ENCODE peak calls at places on chromosomes 5 and 9, in six cellular contexts. E, A, V, Y, R and J are unnamed samples. For H3K4me1, the result is how much of the 10 kb centered on the place peaks cover.

GRCh38 chr9:127862075-127863011 is 7.9 kb upstream of the ENG start:
- DNase-seq in A (no peak), Y (peak), V (peak), E (peak), R (peak), J (peak)

GRCh38 chr9:17929506-17929905 is 350.6 kb downstream of the SH3GL2 start:
- DNase-seq in R (no peak), V (no peak), E (no peak), A (no peak), Y (no peak), J (no peak)

GRCh38 chr5:167244583-167244982 is 1046.9 kb upstream of the WWC1 start:
- DNase-seq in E (peak), A (no peak), V (no peak), R (no peak), Y (no peak), J (no peak)

GRCh38 chr9:12702160-12702758 is 9.1 kb downstream of the TYRP1 start:
- DNase-seq in R (no peak), E (peak), V (peak), Y (peak), A (peak), J (peak)

GRCh38 chr5:157290981-157291711 is 25.2 kb downstream of the CYFIP2 start:
- DNase-seq in Y (no peak), E (peak), V (peak), R (no peak), A (no peak), J (peak)

GRCh38 chr5:169139381-169140125 is 161.4 kb downstream of the SLIT3 start:
- DNase-seq in A (no peak), V (peak), R (no peak), Y (peak), E (no peak), J (peak)

GRCh38 chr9:38006981-38007380 is 62.0 kb downstream of the SHB start:
- DNase-seq in R (no peak), Y (no peak), E (no peak), A (no peak), V (no peak), J (no peak)

GRCh38 chr5:37552770-37553719 is 173.9 kb downstream of the WDR70 start:
- DNase-seq in A (no peak), V (no peak), E (peak), R (no peak), Y (no peak), J (no peak)

GRCh38 chr9:126465977-126466376 is 139.3 kb downstream of the MVB12B start:
- DNase-seq in E (no peak), R (no peak), A (no peak), V (no peak), Y (no peak), J (no peak)

GRCh38 chr9:120920495-120921178 is 6.0 kb downstream of the TRAF1 start:
- DNase-seq in A (no peak), E (no peak), R (no peak), Y (no peak), V (no peak), J (no peak)

GRCh38 chr9:35728041-35728971 is 3.7 kb downstream of the TLN1 start:
- DNase-seq in R (peak), E (peak), Y (peak), A (peak), V (peak), J (peak)

GRCh38 chr5:149775785-149776184 is 45.7 kb downstream of the PPARGC1B start:
- DNase-seq in Y (no peak), R (no peak), E (no peak), A (no peak), V (no peak), J (no peak)

GRCh38 chr5:125214080-125214479 is 467.6 kb upstream of the ZNF608 start:
- DNase-seq in R (no peak), V (no peak), Y (no peak), E (no peak), A (no peak), J (no peak)

GRCh38 chr5:14414615-14415515 is 166.7 kb upstream of the OTULINL start:
- DNase-seq in A (no peak), E (no peak), V (no peak), Y (no peak), R (no peak), J (peak)

GRCh38 chr9:136437430-136437829 is 2.2 kb downstream of the INPP5E start:
- DNase-seq in V (peak), E (no peak), A (peak), R (no peak), Y (no peak), J (no peak)

GRCh38 chr9:98993570-98993945 is 49.9 kb downstream of the COL15A1 start:
- DNase-seq in R (no peak), E (peak), A (no peak), V (no peak), Y (peak), J (peak)

GRCh38 chr9:32603914-32604852 is 31.2 kb upstream of the NDUFB6 start:
- DNase-seq in Y (no peak), A (peak), R (no peak), V (no peak), E (no peak), J (no peak)

DNA sequence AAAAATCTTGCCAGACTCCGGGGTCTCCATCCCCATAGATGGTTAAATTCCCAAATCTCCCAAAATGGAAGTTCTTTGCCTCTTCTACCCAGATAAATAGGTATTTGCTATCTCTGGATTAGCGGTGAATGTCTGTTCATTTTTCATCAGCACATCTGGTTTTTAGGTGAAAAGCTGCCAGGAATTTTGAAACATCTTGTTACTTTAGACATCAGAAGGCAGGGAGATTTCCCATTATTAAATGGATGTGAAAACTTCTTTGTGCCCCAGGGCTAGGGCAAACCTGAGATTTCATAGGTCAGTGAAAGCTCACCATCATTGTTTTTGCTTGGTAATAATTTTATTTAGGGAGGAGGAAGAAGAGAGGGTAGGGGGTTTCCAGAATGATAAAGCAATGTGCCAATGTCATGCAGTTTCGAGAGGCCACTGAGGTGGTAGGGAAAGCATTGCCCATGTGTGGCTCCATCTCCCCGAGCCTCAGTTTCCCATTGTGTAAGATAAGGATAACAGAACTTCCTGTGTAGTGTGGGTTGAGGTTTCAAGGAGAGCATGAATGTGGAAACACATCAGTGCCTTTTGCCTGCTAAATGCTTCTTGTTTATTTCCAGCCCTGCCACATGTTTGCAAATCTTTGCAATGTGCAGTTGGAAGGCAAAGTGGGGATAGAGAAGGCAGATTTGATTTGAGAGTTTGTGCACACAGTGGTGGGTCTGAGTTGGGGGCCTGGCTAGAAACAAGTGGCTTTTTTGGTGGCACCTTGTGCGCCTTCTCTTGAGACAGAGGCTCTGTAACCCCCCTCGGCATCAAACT is 147.2 kb upstream of the KLF4 start:
- DNase-seq in E (peak), A (peak), R (no peak), V (no peak), Y (no peak), J (no peak)
- H3K4me1 ChIP-seq in E (under half), A (under half), R (under half), V (under half), Y (under half), J (under half)

DNA sequence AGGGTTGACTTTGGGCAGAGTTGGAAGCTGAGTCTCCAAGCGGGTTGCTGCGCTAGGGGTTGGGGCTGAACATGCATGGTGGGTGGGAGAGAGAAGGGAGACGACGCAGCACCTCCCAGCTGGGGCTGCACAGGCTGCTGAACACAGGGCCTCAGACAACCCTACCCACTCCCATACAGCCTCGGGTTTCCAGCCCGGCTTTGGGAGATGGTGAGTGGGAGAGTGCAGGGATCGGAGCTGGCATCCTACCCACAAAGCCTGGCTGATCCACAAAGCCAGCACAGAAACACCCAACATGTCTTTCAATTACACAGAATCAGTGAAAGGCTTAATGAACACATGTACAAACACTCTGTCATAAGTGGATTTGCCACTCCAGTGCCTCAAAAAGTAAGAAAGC is 64.8 kb downstream of the NSG2 start:
- DNase-seq in V (no peak), Y (no peak), A (no peak), R (no peak), E (no peak), J (no peak)
- H3K4me3 ChIP-seq in V (no peak), Y (no peak), A (no peak), R (no peak), E (no peak), J (no peak)

DNA sequence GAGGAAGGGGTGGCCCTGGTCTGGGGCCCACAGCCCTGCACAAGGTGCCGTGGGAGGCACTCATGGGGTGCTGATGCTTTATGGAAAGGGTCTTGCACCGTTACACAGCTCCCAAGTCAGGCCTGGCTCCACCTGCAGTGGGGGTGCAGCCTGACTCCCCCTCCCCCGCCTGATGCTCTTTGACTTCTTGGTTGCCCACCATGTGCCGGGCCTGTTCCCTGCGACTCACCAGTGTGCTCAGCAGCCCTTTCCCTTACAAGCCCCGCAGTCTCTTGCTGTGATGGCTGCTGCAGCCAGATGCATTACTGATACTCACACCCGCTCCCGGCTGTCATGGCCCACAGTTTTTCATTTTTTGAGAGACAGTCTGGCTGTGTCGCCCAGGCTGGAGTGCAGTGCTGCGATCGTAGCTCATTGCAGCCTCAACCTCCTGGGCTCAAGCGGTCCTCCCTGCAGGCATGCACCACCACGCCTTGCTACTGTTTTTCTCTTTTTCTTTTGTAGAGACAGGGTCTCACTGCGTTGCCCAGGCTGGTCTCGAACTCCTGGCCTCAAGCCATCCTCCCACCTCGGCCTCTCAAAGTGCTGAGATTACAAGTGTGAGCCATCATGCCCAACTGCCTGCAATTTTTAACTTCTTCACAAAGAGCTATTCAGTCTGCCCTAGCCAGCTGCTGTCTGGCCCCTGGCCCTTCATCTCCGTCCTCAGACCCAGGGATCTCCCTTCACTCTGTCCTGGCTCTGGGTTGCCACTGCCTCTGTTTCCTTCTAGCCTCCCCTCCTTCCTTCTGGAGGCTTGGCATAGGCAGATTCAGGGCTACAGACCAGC is 109.5 kb downstream of the RXRA start:
- DNase-seq in V (no peak), Y (no peak), R (no peak), A (no peak), E (no peak), J (no peak)
- H3K4me1 ChIP-seq in V (under half), Y (under half), R (under half), A (under half), E (half or more), J (under half)

GRCh38 chr5:67353500-67353931 is 156.9 kb upstream of the CD180 start:
- DNase-seq in A (no peak), V (no peak), Y (no peak), E (peak), R (no peak), J (no peak)
- H3K4me3 ChIP-seq in A (no peak), V (no peak), Y (no peak), E (no peak), R (no peak), J (no peak)

GRCh38 chr5:180868960-180869359 is 7.9 kb upstream of the ZFP62 start:
- DNase-seq in A (peak), R (peak), V (peak), E (peak), Y (peak), J (peak)

GRCh38 chr5:180873628-180874520 is 12.8 kb upstream of the ZFP62 start:
- DNase-seq in R (peak), Y (peak), A (peak), V (no peak), E (peak), J (peak)

GRCh38 chr5:180869587-180869986 is 8.5 kb upstream of the ZFP62 start:
- DNase-seq in E (no peak), Y (peak), V (no peak), A (no peak), R (no peak), J (no peak)

GRCh38 chr5:180872419-180872818 is 11.3 kb upstream of the ZFP62 start:
- DNase-seq in E (no peak), A (no peak), R (no peak), V (no peak), Y (no peak), J (no peak)

GRCh38 chr5:180870669-180871068 is 9.6 kb upstream of the ZFP62 start:
- DNase-seq in Y (no peak), V (no peak), R (no peak), E (no peak), A (no peak), J (no peak)
- H3K4me1 ChIP-seq in Y (under half), V (under half), R (under half), E (under half), A (under half), J (under half)

DNA sequence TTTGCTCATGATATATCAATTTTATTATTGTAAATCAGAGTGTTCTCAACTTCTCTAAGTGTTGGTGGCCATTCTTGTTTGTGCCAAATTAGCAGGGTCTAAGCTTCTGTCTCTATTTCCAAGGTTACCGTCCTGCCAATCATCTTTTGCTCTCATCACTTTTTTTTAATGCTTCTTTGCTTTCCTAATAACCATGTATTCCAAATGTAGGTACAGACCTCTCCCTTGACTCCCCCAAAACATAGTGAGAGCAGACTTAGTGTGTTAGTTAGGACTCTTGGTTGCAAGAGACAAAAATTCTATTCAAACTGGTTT is 17.9 kb upstream of the DCP2 start:
- DNase-seq in V (no peak), A (no peak), Y (no peak), R (no peak), E (no peak), J (no peak)
- H3K4me3 ChIP-seq in V (no peak), A (no peak), Y (no peak), R (no peak), E (peak), J (no peak)

DNA sequence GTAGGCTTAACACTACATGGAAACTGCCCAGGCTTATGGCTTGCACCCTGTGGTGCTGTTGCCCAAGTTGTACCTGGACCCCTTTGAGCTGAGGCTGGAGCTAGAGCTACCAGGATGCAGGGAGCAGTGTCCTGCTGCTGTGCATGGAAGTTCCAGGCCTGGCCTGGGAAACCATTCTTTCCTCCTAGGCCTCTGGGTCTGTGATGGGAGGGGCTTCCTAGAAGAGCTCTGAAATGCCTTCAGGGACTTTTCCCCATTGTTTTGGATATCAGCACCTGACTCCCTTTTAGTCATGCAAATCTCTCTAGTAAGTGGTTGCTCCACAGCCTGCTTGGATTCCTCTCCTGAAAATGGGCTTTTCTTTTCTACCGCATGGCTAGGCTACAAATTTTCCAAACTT is 7.9 kb upstream of the HRH2 start:
- DNase-seq in Y (no peak), R (no peak), E (no peak), V (no peak), A (no peak), J (no peak)
- H3K4me1 ChIP-seq in Y (under half), R (under half), E (under half), V (under half), A (under half), J (under half)